ENCODE peak calls at places on chromosome 14, in eight cellular contexts. One of them, this sample, is unnamed.

GRCh38 chr14:61603736-61604135 is 91.6 kb upstream of the HIF1A start:
- DNase-seq in transverse colon: no peak
- DNase-seq in CD8-positive, alpha-beta memory T cell: no peak
- DNase-seq in brain microvascular endothelial cell: no peak
- DNase-seq in SJCRH30: no peak
- DNase-seq in cardiac muscle cell: no peak
- DNase-seq in RWPE1: no peak
- DNase-seq in breast epithelium: no peak
- DNase-seq in this sample: no peak

GRCh38 chr14:99936738-99937474 is 128.3 kb upstream of the EVL start:
- DNase-seq in transverse colon: no peak
- DNase-seq in RWPE1: no peak
- DNase-seq in brain microvascular endothelial cell: no peak
- DNase-seq in cardiac muscle cell: no peak
- DNase-seq in CD8-positive, alpha-beta memory T cell: no peak
- DNase-seq in SJCRH30: no peak
- DNase-seq in breast epithelium: no peak
- DNase-seq in this sample: no peak

GRCh38 chr14:56902413-56902812 is 92.1 kb upstream of the OTX2 start:
- DNase-seq in RWPE1: no peak
- DNase-seq in cardiac muscle cell: no peak
- DNase-seq in breast epithelium: no peak
- DNase-seq in CD8-positive, alpha-beta memory T cell: no peak
- DNase-seq in brain microvascular endothelial cell: no peak
- DNase-seq in SJCRH30: no peak
- DNase-seq in transverse colon: no peak
- DNase-seq in this sample: no peak

GRCh38 chr14:48384786-48385185 is 709.4 kb upstream of the MDGA2 start:
- DNase-seq in breast epithelium: no peak
- DNase-seq in CD8-positive, alpha-beta memory T cell: no peak
- DNase-seq in brain microvascular endothelial cell: no peak
- DNase-seq in SJCRH30: no peak
- DNase-seq in cardiac muscle cell: no peak
- DNase-seq in RWPE1: no peak
- DNase-seq in transverse colon: no peak
- DNase-seq in this sample: no peak

GRCh38 chr14:99875421-99875820 is 82.2 kb downstream of the EML1 start:
- DNase-seq in RWPE1: no peak
- DNase-seq in CD8-positive, alpha-beta memory T cell: no peak
- DNase-seq in brain microvascular endothelial cell: no peak
- DNase-seq in SJCRH30: no peak
- DNase-seq in cardiac muscle cell: no peak
- DNase-seq in transverse colon: no peak
- DNase-seq in breast epithelium: no peak
- DNase-seq in this sample: no peak

GRCh38 chr14:94021416-94022157 is 4.6 kb upstream of the OTUB2 start:
- DNase-seq in brain microvascular endothelial cell: no peak
- DNase-seq in SJCRH30: no peak
- DNase-seq in RWPE1: no peak
- DNase-seq in breast epithelium: no peak
- DNase-seq in transverse colon: peak
- DNase-seq in cardiac muscle cell: peak
- DNase-seq in CD8-positive, alpha-beta memory T cell: no peak
- DNase-seq in this sample: peak

GRCh38 chr14:38366374-38366773 is 110.5 kb upstream of the CLEC14A start:
- DNase-seq in cardiac muscle cell: no peak
- DNase-seq in CD8-positive, alpha-beta memory T cell: no peak
- DNase-seq in RWPE1: no peak
- DNase-seq in SJCRH30: no peak
- DNase-seq in transverse colon: no peak
- DNase-seq in breast epithelium: no peak
- DNase-seq in brain microvascular endothelial cell: no peak
- DNase-seq in this sample: no peak

GRCh38 chr14:85122690-85123089 is 407.3 kb upstream of the FLRT2 start:
- DNase-seq in transverse colon: no peak
- DNase-seq in cardiac muscle cell: no peak
- DNase-seq in RWPE1: no peak
- DNase-seq in SJCRH30: peak
- DNase-seq in CD8-positive, alpha-beta memory T cell: no peak
- DNase-seq in breast epithelium: no peak
- DNase-seq in brain microvascular endothelial cell: peak
- DNase-seq in this sample: no peak

GRCh38 chr14:75264036-75264435 is 14.6 kb upstream of the FOS start:
- DNase-seq in CD8-positive, alpha-beta memory T cell: no peak
- DNase-seq in breast epithelium: peak
- DNase-seq in SJCRH30: no peak
- DNase-seq in transverse colon: no peak
- DNase-seq in cardiac muscle cell: no peak
- DNase-seq in brain microvascular endothelial cell: no peak
- DNase-seq in RWPE1: no peak
- DNase-seq in this sample: no peak

GRCh38 chr14:80387563-80387981 is 176.3 kb upstream of the DIO2 start:
- DNase-seq in transverse colon: no peak
- DNase-seq in cardiac muscle cell: no peak
- DNase-seq in CD8-positive, alpha-beta memory T cell: no peak
- DNase-seq in RWPE1: no peak
- DNase-seq in SJCRH30: peak
- DNase-seq in breast epithelium: no peak
- DNase-seq in brain microvascular endothelial cell: no peak
- DNase-seq in this sample: no peak

GRCh38 chr14:36580856-36581831 is 1.3 kb downstream of the NKX2-8 start:
- DNase-seq in cardiac muscle cell: peak
- DNase-seq in transverse colon: no peak
- DNase-seq in SJCRH30: no peak
- DNase-seq in breast epithelium: no peak
- DNase-seq in brain microvascular endothelial cell: no peak
- DNase-seq in RWPE1: peak
- DNase-seq in CD8-positive, alpha-beta memory T cell: no peak
- DNase-seq in this sample: no peak

GRCh38 chr14:85217412-85217811 is 312.5 kb upstream of the FLRT2 start:
- DNase-seq in breast epithelium: no peak
- DNase-seq in CD8-positive, alpha-beta memory T cell: no peak
- DNase-seq in brain microvascular endothelial cell: peak
- DNase-seq in cardiac muscle cell: no peak
- DNase-seq in RWPE1: no peak
- DNase-seq in transverse colon: no peak
- DNase-seq in SJCRH30: peak
- DNase-seq in this sample: no peak

GRCh38 chr14:51963164-51963733 is 26.1 kb upstream of the RTRAF start:
- DNase-seq in RWPE1: no peak
- DNase-seq in transverse colon: no peak
- DNase-seq in brain microvascular endothelial cell: no peak
- DNase-seq in breast epithelium: no peak
- DNase-seq in cardiac muscle cell: no peak
- DNase-seq in SJCRH30: no peak
- DNase-seq in CD8-positive, alpha-beta memory T cell: peak
- DNase-seq in this sample: no peak

GRCh38 chr14:90796319-90796718 is 19.9 kb downstream of the TTC7B start:
- DNase-seq in CD8-positive, alpha-beta memory T cell: no peak
- DNase-seq in transverse colon: no peak
- DNase-seq in cardiac muscle cell: no peak
- DNase-seq in SJCRH30: no peak
- DNase-seq in brain microvascular endothelial cell: no peak
- DNase-seq in breast epithelium: no peak
- DNase-seq in RWPE1: no peak
- DNase-seq in this sample: no peak

GRCh38 chr14:104735830-104736642 is 12.0 kb downstream of the ADSS1 start:
- DNase-seq in transverse colon: peak
- DNase-seq in RWPE1: no peak
- DNase-seq in cardiac muscle cell: no peak
- DNase-seq in breast epithelium: no peak
- DNase-seq in SJCRH30: no peak
- DNase-seq in CD8-positive, alpha-beta memory T cell: no peak
- DNase-seq in brain microvascular endothelial cell: peak
- DNase-seq in this sample: no peak

GRCh38 chr14:100018054-100018453 is 47.2 kb upstream of the EVL start:
- DNase-seq in SJCRH30: no peak
- DNase-seq in brain microvascular endothelial cell: no peak
- DNase-seq in CD8-positive, alpha-beta memory T cell: no peak
- DNase-seq in breast epithelium: no peak
- DNase-seq in transverse colon: no peak
- DNase-seq in cardiac muscle cell: no peak
- DNase-seq in RWPE1: no peak
- DNase-seq in this sample: no peak

GRCh38 chr14:61132336-61132735 is 148.8 kb downstream of the TMEM30B start:
- DNase-seq in brain microvascular endothelial cell: no peak
- DNase-seq in cardiac muscle cell: no peak
- DNase-seq in SJCRH30: no peak
- DNase-seq in transverse colon: no peak
- DNase-seq in CD8-positive, alpha-beta memory T cell: no peak
- DNase-seq in breast epithelium: no peak
- DNase-seq in RWPE1: no peak
- DNase-seq in this sample: no peak

GRCh38 chr14:52086755-52087154 is 17.9 kb upstream of the NID2 start:
- DNase-seq in SJCRH30: peak
- DNase-seq in cardiac muscle cell: no peak
- DNase-seq in transverse colon: no peak
- DNase-seq in RWPE1: no peak
- DNase-seq in breast epithelium: no peak
- DNase-seq in CD8-positive, alpha-beta memory T cell: no peak
- DNase-seq in brain microvascular endothelial cell: peak
- DNase-seq in this sample: no peak

GRCh38 chr14:70567791-70568190 is 32.7 kb downstream of the MED6 start:
- DNase-seq in SJCRH30: peak
- DNase-seq in brain microvascular endothelial cell: peak
- DNase-seq in CD8-positive, alpha-beta memory T cell: no peak
- DNase-seq in cardiac muscle cell: peak
- DNase-seq in RWPE1: peak
- DNase-seq in breast epithelium: no peak
- DNase-seq in transverse colon: no peak
- DNase-seq in this sample: no peak

GRCh38 chr14:67457782-67458181 is 30.7 kb downstream of the TMEM229B start:
- DNase-seq in transverse colon: no peak
- DNase-seq in RWPE1: no peak
- DNase-seq in cardiac muscle cell: peak
- DNase-seq in brain microvascular endothelial cell: no peak
- DNase-seq in breast epithelium: peak
- DNase-seq in CD8-positive, alpha-beta memory T cell: no peak
- DNase-seq in SJCRH30: peak
- DNase-seq in this sample: no peak

GRCh38 chr14:99829450-99829849 is 36.2 kb downstream of the EML1 start:
- DNase-seq in RWPE1: no peak
- DNase-seq in cardiac muscle cell: no peak
- DNase-seq in CD8-positive, alpha-beta memory T cell: no peak
- DNase-seq in brain microvascular endothelial cell: no peak
- DNase-seq in SJCRH30: no peak
- DNase-seq in breast epithelium: no peak
- DNase-seq in transverse colon: no peak
- DNase-seq in this sample: no peak

GRCh38 chr14:49849213-49849847 is 3.3 kb downstream of the NEMF start:
- DNase-seq in cardiac muscle cell: no peak
- DNase-seq in CD8-positive, alpha-beta memory T cell: no peak
- DNase-seq in breast epithelium: no peak
- DNase-seq in brain microvascular endothelial cell: no peak
- DNase-seq in transverse colon: no peak
- DNase-seq in SJCRH30: no peak
- DNase-seq in RWPE1: no peak
- DNase-seq in this sample: no peak

GRCh38 chr14:37061697-37062096 is 110.7 kb downstream of the SLC25A21 start:
- DNase-seq in brain microvascular endothelial cell: no peak
- DNase-seq in transverse colon: no peak
- DNase-seq in cardiac muscle cell: no peak
- DNase-seq in SJCRH30: no peak
- DNase-seq in breast epithelium: no peak
- DNase-seq in CD8-positive, alpha-beta memory T cell: no peak
- DNase-seq in RWPE1: no peak
- DNase-seq in this sample: no peak

GRCh38 chr14:28690029-28690683 is 76.4 kb upstream of the FOXG1 start:
- DNase-seq in CD8-positive, alpha-beta memory T cell: no peak
- DNase-seq in SJCRH30: no peak
- DNase-seq in transverse colon: no peak
- DNase-seq in RWPE1: no peak
- DNase-seq in cardiac muscle cell: no peak
- DNase-seq in brain microvascular endothelial cell: no peak
- DNase-seq in breast epithelium: no peak
- DNase-seq in this sample: no peak

GRCh38 chr14:32383337-32384009 is 54.4 kb downstream of the AKAP6 start:
- DNase-seq in transverse colon: no peak
- DNase-seq in cardiac muscle cell: no peak
- DNase-seq in SJCRH30: no peak
- DNase-seq in brain microvascular endothelial cell: no peak
- DNase-seq in CD8-positive, alpha-beta memory T cell: no peak
- DNase-seq in RWPE1: no peak
- DNase-seq in breast epithelium: no peak
- DNase-seq in this sample: no peak

GRCh38 chr14:101033006-101033405 is 129.5 kb upstream of the RTL1 start:
- DNase-seq in transverse colon: no peak
- DNase-seq in CD8-positive, alpha-beta memory T cell: no peak
- DNase-seq in brain microvascular endothelial cell: no peak
- DNase-seq in RWPE1: no peak
- DNase-seq in SJCRH30: no peak
- DNase-seq in breast epithelium: peak
- DNase-seq in cardiac muscle cell: no peak
- DNase-seq in this sample: no peak
- H3K27ac ChIP-seq in transverse colon: no peak
- H3K27ac ChIP-seq in CD8-positive, alpha-beta memory T cell: no peak
- H3K27ac ChIP-seq in brain microvascular endothelial cell: no peak
- H3K27ac ChIP-seq in RWPE1: no peak
- H3K27ac ChIP-seq in SJCRH30: no peak
- H3K27ac ChIP-seq in breast epithelium: no peak
- H3K27ac ChIP-seq in cardiac muscle cell: no peak
- H3K27ac ChIP-seq in this sample: no peak

DNA sequence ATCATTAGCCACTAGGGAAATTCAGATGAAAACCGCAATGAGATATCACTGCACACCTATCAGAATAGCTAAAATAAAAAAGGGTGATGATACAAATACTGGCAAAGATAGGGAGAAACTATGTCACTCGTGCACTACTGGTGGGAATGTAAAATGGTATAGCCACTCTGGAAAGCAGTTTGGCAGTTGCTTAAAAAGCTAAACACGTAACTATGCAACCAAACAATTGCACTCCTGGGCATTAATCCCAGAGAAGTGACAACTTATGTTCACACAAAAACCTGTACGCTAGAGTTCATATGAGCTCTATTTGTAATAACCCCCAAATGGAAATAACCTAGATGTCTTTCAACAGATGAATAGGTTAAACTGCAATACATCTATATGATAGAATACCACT is 35.4 kb downstream of the GPR135 start:
- DNase-seq in transverse colon: no peak
- DNase-seq in SJCRH30: no peak
- DNase-seq in brain microvascular endothelial cell: no peak
- DNase-seq in cardiac muscle cell: no peak
- DNase-seq in breast epithelium: no peak
- DNase-seq in RWPE1: no peak
- DNase-seq in CD8-positive, alpha-beta memory T cell: no peak
- DNase-seq in this sample: no peak
- H3K27ac ChIP-seq in transverse colon: no peak
- H3K27ac ChIP-seq in SJCRH30: no peak
- H3K27ac ChIP-seq in brain microvascular endothelial cell: no peak
- H3K27ac ChIP-seq in cardiac muscle cell: no peak
- H3K27ac ChIP-seq in breast epithelium: no peak
- H3K27ac ChIP-seq in RWPE1: no peak
- H3K27ac ChIP-seq in CD8-positive, alpha-beta memory T cell: no peak
- H3K27ac ChIP-seq in this sample: no peak

GRCh38 chr14:96261053-96261452 is 5.0 kb downstream of the BDKRB1 start:
- DNase-seq in cardiac muscle cell: no peak
- DNase-seq in transverse colon: no peak
- DNase-seq in brain microvascular endothelial cell: no peak
- DNase-seq in SJCRH30: no peak
- DNase-seq in RWPE1: no peak
- DNase-seq in breast epithelium: no peak
- DNase-seq in CD8-positive, alpha-beta memory T cell: no peak
- DNase-seq in this sample: no peak
- H3K27ac ChIP-seq in cardiac muscle cell: no peak
- H3K27ac ChIP-seq in transverse colon: no peak
- H3K27ac ChIP-seq in brain microvascular endothelial cell: no peak
- H3K27ac ChIP-seq in SJCRH30: peak
- H3K27ac ChIP-seq in RWPE1: no peak
- H3K27ac ChIP-seq in breast epithelium: no peak
- H3K27ac ChIP-seq in CD8-positive, alpha-beta memory T cell: no peak
- H3K27ac ChIP-seq in this sample: no peak

GRCh38 chr14:23118506-23119361 is at the start of gene CEBPE:
- DNase-seq in CD8-positive, alpha-beta memory T cell: peak
- DNase-seq in transverse colon: no peak
- DNase-seq in RWPE1: no peak
- DNase-seq in cardiac muscle cell: no peak
- DNase-seq in breast epithelium: no peak
- DNase-seq in brain microvascular endothelial cell: no peak
- DNase-seq in SJCRH30: no peak
- DNase-seq in this sample: no peak
- H3K27ac ChIP-seq in CD8-positive, alpha-beta memory T cell: peak
- H3K27ac ChIP-seq in transverse colon: no peak
- H3K27ac ChIP-seq in RWPE1: peak
- H3K27ac ChIP-seq in cardiac muscle cell: no peak
- H3K27ac ChIP-seq in breast epithelium: no peak
- H3K27ac ChIP-seq in brain microvascular endothelial cell: no peak
- H3K27ac ChIP-seq in SJCRH30: no peak
- H3K27ac ChIP-seq in this sample: peak

This sample was measured in CD4-positive, CD25-positive, alpha-beta regulatory T cell.